ENCODE peak calls at places on chromosomes 7 and 10, in seven cellular contexts. One of them, this sample, is unnamed.

GRCh38 chr7:150340875-150341262 is 560 bp downstream of the RARRES2 start:
- DNase-seq in CD4-positive, CD25-positive, alpha-beta regulatory T cell: no peak
- DNase-seq in T-helper 1 cell: no peak
- DNase-seq in heart left ventricle: no peak
- DNase-seq in hippocampal formation: no peak
- DNase-seq in CD8-positive, alpha-beta T cell: no peak
- DNase-seq in stimulated activated CD4-positive, alpha-beta T cell treated with anti-CD3 and anti-CD28 coated beads, Interleukin-1b, Interleukin-23, amount 100 ng/mL, for 1 hour: no peak
- DNase-seq in this sample: no peak

GRCh38 chr7:37585064-37585463 is 98.5 kb upstream of the GPR141 start:
- DNase-seq in CD4-positive, CD25-positive, alpha-beta regulatory T cell: no peak
- DNase-seq in T-helper 1 cell: no peak
- DNase-seq in heart left ventricle: no peak
- DNase-seq in hippocampal formation: no peak
- DNase-seq in CD8-positive, alpha-beta T cell: no peak
- DNase-seq in stimulated activated CD4-positive, alpha-beta T cell treated with anti-CD3 and anti-CD28 coated beads, Interleukin-1b, Interleukin-23, amount 100 ng/mL, for 1 hour: no peak
- DNase-seq in this sample: no peak

GRCh38 chr10:96049340-96049739 is 6.0 kb downstream of the CCNJ start:
- DNase-seq in CD4-positive, CD25-positive, alpha-beta regulatory T cell: no peak
- DNase-seq in T-helper 1 cell: no peak
- DNase-seq in heart left ventricle: no peak
- DNase-seq in hippocampal formation: no peak
- DNase-seq in CD8-positive, alpha-beta T cell: no peak
- DNase-seq in stimulated activated CD4-positive, alpha-beta T cell treated with anti-CD3 and anti-CD28 coated beads, Interleukin-1b, Interleukin-23, amount 100 ng/mL, for 1 hour: no peak
- DNase-seq in this sample: no peak

GRCh38 chr10:5064656-5065055 is 29.6 kb upstream of the AKR1C3 start:
- DNase-seq in CD4-positive, CD25-positive, alpha-beta regulatory T cell: no peak
- DNase-seq in T-helper 1 cell: no peak
- DNase-seq in heart left ventricle: no peak
- DNase-seq in hippocampal formation: no peak
- DNase-seq in CD8-positive, alpha-beta T cell: no peak
- DNase-seq in stimulated activated CD4-positive, alpha-beta T cell treated with anti-CD3 and anti-CD28 coated beads, Interleukin-1b, Interleukin-23, amount 100 ng/mL, for 1 hour: no peak
- DNase-seq in this sample: no peak

GRCh38 chr7:102814025-102814471 is 65.2 kb downstream of the FAM185A start:
- DNase-seq in CD4-positive, CD25-positive, alpha-beta regulatory T cell: no peak
- DNase-seq in T-helper 1 cell: no peak
- DNase-seq in heart left ventricle: no peak
- DNase-seq in hippocampal formation: no peak
- DNase-seq in CD8-positive, alpha-beta T cell: no peak
- DNase-seq in stimulated activated CD4-positive, alpha-beta T cell treated with anti-CD3 and anti-CD28 coated beads, Interleukin-1b, Interleukin-23, amount 100 ng/mL, for 1 hour: no peak
- DNase-seq in this sample: no peak

GRCh38 chr10:470339-471003 is 219.0 kb downstream of the DIP2C start:
- DNase-seq in CD4-positive, CD25-positive, alpha-beta regulatory T cell: no peak
- DNase-seq in T-helper 1 cell: peak
- DNase-seq in heart left ventricle: no peak
- DNase-seq in hippocampal formation: no peak
- DNase-seq in CD8-positive, alpha-beta T cell: peak
- DNase-seq in stimulated activated CD4-positive, alpha-beta T cell treated with anti-CD3 and anti-CD28 coated beads, Interleukin-1b, Interleukin-23, amount 100 ng/mL, for 1 hour: no peak
- DNase-seq in this sample: no peak

GRCh38 chr10:113497203-113497602 is 55.6 kb upstream of the HABP2 start:
- DNase-seq in CD4-positive, CD25-positive, alpha-beta regulatory T cell: no peak
- DNase-seq in T-helper 1 cell: no peak
- DNase-seq in heart left ventricle: no peak
- DNase-seq in hippocampal formation: no peak
- DNase-seq in CD8-positive, alpha-beta T cell: no peak
- DNase-seq in stimulated activated CD4-positive, alpha-beta T cell treated with anti-CD3 and anti-CD28 coated beads, Interleukin-1b, Interleukin-23, amount 100 ng/mL, for 1 hour: no peak
- DNase-seq in this sample: no peak

GRCh38 chr7:70052691-70053090 is 454.4 kb downstream of the AUTS2 start:
- DNase-seq in CD4-positive, CD25-positive, alpha-beta regulatory T cell: no peak
- DNase-seq in T-helper 1 cell: no peak
- DNase-seq in heart left ventricle: no peak
- DNase-seq in hippocampal formation: no peak
- DNase-seq in CD8-positive, alpha-beta T cell: no peak
- DNase-seq in stimulated activated CD4-positive, alpha-beta T cell treated with anti-CD3 and anti-CD28 coated beads, Interleukin-1b, Interleukin-23, amount 100 ng/mL, for 1 hour: no peak
- DNase-seq in this sample: no peak